ENCODE peak calls at places on chromosomes 11 and 22, in six cellular contexts. One of them, this sample, is unnamed.

GRCh38 chr11:96257972-96258951 is 84.7 kb downstream of the MAML2 start:
- DNase-seq in A549: no peak
- DNase-seq in GM12878: no peak
- DNase-seq in HepG2: no peak
- DNase-seq in K562: no peak
- DNase-seq in IMR-90: peak
- DNase-seq in this sample: no peak

GRCh38 chr22:32237905-32238304 is 17.2 kb downstream of the SLC5A4 start:
- DNase-seq in IMR-90: no peak
- DNase-seq in K562: no peak
- DNase-seq in A549: no peak
- DNase-seq in HepG2: no peak
- DNase-seq in GM12878: no peak
- DNase-seq in this sample: no peak

GRCh38 chr11:79485694-79486093 is 44.9 kb upstream of the TENM4 start:
- DNase-seq in HepG2: no peak
- DNase-seq in A549: no peak
- DNase-seq in GM12878: no peak
- DNase-seq in IMR-90: no peak
- DNase-seq in K562: no peak
- DNase-seq in this sample: no peak

GRCh38 chr11:12216542-12217422 is 106.4 kb downstream of the MICAL2 start:
- DNase-seq in K562: no peak
- DNase-seq in GM12878: no peak
- DNase-seq in HepG2: no peak
- DNase-seq in IMR-90: peak
- DNase-seq in A549: no peak
- DNase-seq in this sample: no peak

GRCh38 chr22:27408068-27408467 is 393.5 kb downstream of the MN1 start:
- DNase-seq in IMR-90: no peak
- DNase-seq in HepG2: no peak
- DNase-seq in K562: no peak
- DNase-seq in GM12878: no peak
- DNase-seq in A549: no peak
- DNase-seq in this sample: no peak

GRCh38 chr11:2704356-2704755 is 4.6 kb upstream of the KCNQ1OT1 start:
- DNase-seq in IMR-90: no peak
- DNase-seq in K562: no peak
- DNase-seq in A549: no peak
- DNase-seq in GM12878: no peak
- DNase-seq in HepG2: no peak
- DNase-seq in this sample: no peak

GRCh38 chr11:9210922-9211320 is 54.2 kb downstream of the DENND5A start:
- DNase-seq in IMR-90: peak
- DNase-seq in HepG2: no peak
- DNase-seq in A549: no peak
- DNase-seq in GM12878: peak
- DNase-seq in K562: no peak
- DNase-seq in this sample: no peak

GRCh38 chr11:61747389-61748285 is 4.8 kb upstream of the MYRF start:
- DNase-seq in HepG2: peak
- DNase-seq in K562: peak
- DNase-seq in A549: peak
- DNase-seq in IMR-90: peak
- DNase-seq in GM12878: no peak
- DNase-seq in this sample: peak

GRCh38 chr11:93024376-93024775 is 54.9 kb downstream of the MTNR1B start:
- DNase-seq in K562: no peak
- DNase-seq in IMR-90: peak
- DNase-seq in HepG2: no peak
- DNase-seq in GM12878: no peak
- DNase-seq in A549: no peak
- DNase-seq in this sample: no peak

GRCh38 chr22:44620129-44620840 is 81.7 kb upstream of the PRR5 start:
- DNase-seq in K562: peak
- DNase-seq in HepG2: peak
- DNase-seq in A549: no peak
- DNase-seq in IMR-90: peak
- DNase-seq in GM12878: no peak
- DNase-seq in this sample: no peak

GRCh38 chr11:128759597-128759996 is 65.7 kb downstream of the FLI1 start:
- DNase-seq in HepG2: no peak
- DNase-seq in K562: no peak
- DNase-seq in IMR-90: peak
- DNase-seq in GM12878: no peak
- DNase-seq in A549: no peak
- DNase-seq in this sample: no peak

GRCh38 chr11:2377511-2378443 is 667 bp downstream of the CD81 start:
- DNase-seq in IMR-90: peak
- DNase-seq in A549: peak
- DNase-seq in GM12878: no peak
- DNase-seq in K562: peak
- DNase-seq in HepG2: no peak
- DNase-seq in this sample: peak

GRCh38 chr11:76604652-76605241 is 65.8 kb downstream of the LRRC32 start:
- DNase-seq in K562: no peak
- DNase-seq in IMR-90: peak
- DNase-seq in GM12878: no peak
- DNase-seq in HepG2: no peak
- DNase-seq in A549: no peak
- DNase-seq in this sample: no peak

GRCh38 chr11:31106963-31107576 is 262.5 kb downstream of the DCDC1 start:
- DNase-seq in GM12878: no peak
- DNase-seq in A549: peak
- DNase-seq in HepG2: peak
- DNase-seq in K562: peak
- DNase-seq in IMR-90: peak
- DNase-seq in this sample: peak

GRCh38 chr11:117410861-117411725 is 83.4 kb downstream of the CEP164 start:
- DNase-seq in IMR-90: no peak
- DNase-seq in A549: no peak
- DNase-seq in HepG2: peak
- DNase-seq in K562: no peak
- DNase-seq in GM12878: no peak
- DNase-seq in this sample: no peak

GRCh38 chr22:46054091-46054877 is 77.3 kb upstream of the WNT7B start:
- DNase-seq in GM12878: no peak
- DNase-seq in K562: peak
- DNase-seq in IMR-90: peak
- DNase-seq in HepG2: no peak
- DNase-seq in A549: no peak
- DNase-seq in this sample: peak

GRCh38 chr11:35216962-35217667 is 78.1 kb downstream of the CD44 start:
- DNase-seq in K562: no peak
- DNase-seq in HepG2: peak
- DNase-seq in A549: no peak
- DNase-seq in GM12878: no peak
- DNase-seq in IMR-90: no peak
- DNase-seq in this sample: no peak

GRCh38 chr11:77634724-77635123 is 2.9 kb downstream of the CLNS1A start:
- DNase-seq in K562: no peak
- DNase-seq in IMR-90: no peak
- DNase-seq in HepG2: no peak
- DNase-seq in GM12878: no peak
- DNase-seq in A549: no peak
- DNase-seq in this sample: no peak

GRCh38 chr11:29119116-29119515 is 897.7 kb downstream of the KCNA4 start:
- DNase-seq in A549: no peak
- DNase-seq in HepG2: no peak
- DNase-seq in K562: no peak
- DNase-seq in IMR-90: peak
- DNase-seq in GM12878: no peak
- DNase-seq in this sample: no peak

GRCh38 chr11:65404210-65404609 is 17.8 kb downstream of the FRMD8 start:
- DNase-seq in HepG2: no peak
- DNase-seq in GM12878: no peak
- DNase-seq in IMR-90: no peak
- DNase-seq in K562: no peak
- DNase-seq in A549: no peak
- DNase-seq in this sample: no peak

GRCh38 chr11:2190670-2191471 is 19.3 kb upstream of the TH start:
- DNase-seq in IMR-90: no peak
- DNase-seq in HepG2: no peak
- DNase-seq in K562: no peak
- DNase-seq in GM12878: no peak
- DNase-seq in A549: no peak
- DNase-seq in this sample: no peak

GRCh38 chr22:17319541-17319940 is 49.7 kb upstream of the CECR2 start:
- DNase-seq in K562: peak
- DNase-seq in IMR-90: no peak
- DNase-seq in GM12878: no peak
- DNase-seq in A549: no peak
- DNase-seq in HepG2: no peak
- DNase-seq in this sample: peak

GRCh38 chr22:21961886-21962654 is 9.4 kb upstream of the PPM1F start:
- DNase-seq in K562: no peak
- DNase-seq in IMR-90: peak
- DNase-seq in GM12878: no peak
- DNase-seq in A549: no peak
- DNase-seq in HepG2: no peak
- DNase-seq in this sample: no peak

GRCh38 chr22:42286205-42286604 is 15.8 kb upstream of the TCF20 start:
- DNase-seq in IMR-90: no peak
- DNase-seq in A549: no peak
- DNase-seq in GM12878: no peak
- DNase-seq in K562: no peak
- DNase-seq in HepG2: no peak
- DNase-seq in this sample: no peak

GRCh38 chr22:46866591-46866990 is 104.1 kb downstream of the TBC1D22A start:
- DNase-seq in K562: no peak
- DNase-seq in GM12878: no peak
- DNase-seq in HepG2: no peak
- DNase-seq in IMR-90: peak
- DNase-seq in A549: no peak
- DNase-seq in this sample: no peak

GRCh38 chr11:131710511-131710910 is 340.1 kb downstream of the NTM start:
- DNase-seq in IMR-90: peak
- DNase-seq in A549: no peak
- DNase-seq in K562: no peak
- DNase-seq in GM12878: no peak
- DNase-seq in HepG2: no peak
- DNase-seq in this sample: no peak

GRCh38 chr11:70503201-70503877 is 105.0 kb downstream of the CTTN start:
- DNase-seq in IMR-90: no peak
- DNase-seq in K562: no peak
- DNase-seq in A549: no peak
- DNase-seq in HepG2: no peak
- DNase-seq in GM12878: no peak
- DNase-seq in this sample: no peak

GRCh38 chr11:81658722-81659121 is 1074.9 kb downstream of the FAM181B start:
- DNase-seq in IMR-90: peak
- DNase-seq in A549: peak
- DNase-seq in HepG2: peak
- DNase-seq in K562: no peak
- DNase-seq in GM12878: no peak
- DNase-seq in this sample: peak

GRCh38 chr11:90701040-90701439 is 478.2 kb upstream of the CHORDC1 start:
- DNase-seq in HepG2: no peak
- DNase-seq in A549: no peak
- DNase-seq in K562: no peak
- DNase-seq in GM12878: no peak
- DNase-seq in IMR-90: no peak
- DNase-seq in this sample: no peak
- TF ChIP-seq BHLHE40 in HepG2: no peak
- TF ChIP-seq BHLHE40 in A549: no peak
- TF ChIP-seq BHLHE40 in K562: no peak
- TF ChIP-seq BHLHE40 in GM12878: no peak
- TF ChIP-seq BHLHE40 in IMR-90: no peak
- TF ChIP-seq BHLHE40 in this sample: no peak

DNA sequence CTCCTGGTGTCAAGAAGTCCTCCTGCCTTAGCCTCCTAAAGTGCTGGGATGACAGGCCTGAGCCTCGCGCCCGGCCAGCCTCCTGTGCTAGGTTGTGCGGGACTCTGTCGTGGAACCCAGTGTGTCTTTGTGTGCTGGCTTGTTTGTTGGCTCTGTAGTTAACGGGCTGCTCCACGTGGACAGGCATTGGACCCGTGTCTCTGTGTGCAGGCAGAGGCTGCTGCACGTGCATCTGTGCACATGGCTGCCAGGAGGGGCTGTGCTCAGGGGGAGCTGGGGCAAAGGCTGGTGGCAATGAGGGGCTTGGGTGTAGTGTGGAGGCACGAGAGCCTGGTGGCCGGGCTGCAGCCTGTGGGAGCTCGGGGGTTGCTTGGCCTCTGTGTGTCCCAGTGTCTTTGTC is 121.3 kb upstream of the ALDH3B2 start:
- DNase-seq in A549: no peak
- DNase-seq in GM12878: no peak
- DNase-seq in K562: no peak
- DNase-seq in HepG2: no peak
- DNase-seq in IMR-90: no peak
- DNase-seq in this sample: no peak
- TF ChIP-seq BHLHE40 in A549: no peak
- TF ChIP-seq BHLHE40 in GM12878: no peak
- TF ChIP-seq BHLHE40 in K562: no peak
- TF ChIP-seq BHLHE40 in HepG2: no peak
- TF ChIP-seq BHLHE40 in IMR-90: no peak
- TF ChIP-seq BHLHE40 in this sample: no peak

GRCh38 chr11:64324692-64325469 is 7.0 kb downstream of the PRDX5 start:
- DNase-seq in HepG2: no peak
- DNase-seq in K562: no peak
- DNase-seq in GM12878: no peak
- DNase-seq in IMR-90: no peak
- DNase-seq in A549: no peak
- DNase-seq in this sample: no peak
- TF ChIP-seq BHLHE40 in HepG2: no peak
- TF ChIP-seq BHLHE40 in K562: no peak
- TF ChIP-seq BHLHE40 in GM12878: no peak
- TF ChIP-seq BHLHE40 in IMR-90: no peak
- TF ChIP-seq BHLHE40 in A549: no peak
- TF ChIP-seq BHLHE40 in this sample: no peak

DNA sequence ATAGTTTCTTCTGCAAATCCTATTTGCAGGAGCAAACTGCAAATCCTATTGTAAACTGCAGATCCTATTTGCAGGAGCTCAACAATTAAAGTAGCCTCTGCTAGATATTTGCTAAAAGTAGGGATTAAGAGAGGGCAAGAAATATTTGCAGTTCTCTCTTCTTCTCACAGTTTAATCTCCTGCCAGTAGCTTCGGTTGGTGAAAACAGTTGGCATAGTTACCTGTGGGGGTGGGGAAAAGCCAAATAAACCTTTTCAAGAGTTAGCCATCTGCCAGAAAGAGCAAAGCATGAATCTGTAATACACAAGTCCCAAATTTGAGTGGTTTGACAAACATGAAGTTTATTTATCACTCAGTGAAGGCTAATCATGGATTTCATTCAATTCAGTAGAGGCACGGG is 942.5 kb downstream of the JRKL start:
- DNase-seq in A549: no peak
- DNase-seq in HepG2: no peak
- DNase-seq in IMR-90: no peak
- DNase-seq in K562: no peak
- DNase-seq in GM12878: no peak
- DNase-seq in this sample: no peak
- TF ChIP-seq BHLHE40 in A549: no peak
- TF ChIP-seq BHLHE40 in HepG2: no peak
- TF ChIP-seq BHLHE40 in IMR-90: no peak
- TF ChIP-seq BHLHE40 in K562: no peak
- TF ChIP-seq BHLHE40 in GM12878: no peak
- TF ChIP-seq BHLHE40 in this sample: no peak

This sample was measured in HEK293T.